ENCODE peak calls at places on chromosomes 13 and 19, in seven cellular contexts. One of them, this sample, is unnamed.

GRCh38 chr19:29367701-29368306 is 154.9 kb upstream of the UQCRFS1 start:
- DNase-seq in activated CD4-positive, alpha-beta T cell treated with anti-CD3 and anti-CD28 coated beads for 36 hours: no peak
- DNase-seq in effector CD4-positive, alpha-beta T cell: no peak
- DNase-seq in stimulated activated CD4-positive, alpha-beta T cell treated with anti-CD3 and anti-CD28 coated beads, Interleukin-1b, Interleukin-23, amount 100 ng/mL, for 1 hour: no peak
- DNase-seq in A549: no peak
- DNase-seq in Daoy: no peak
- DNase-seq in B cell: no peak
- DNase-seq in this sample: no peak

GRCh38 chr19:48962029-48962848 is 2.9 kb upstream of the FTL start:
- DNase-seq in activated CD4-positive, alpha-beta T cell treated with anti-CD3 and anti-CD28 coated beads for 36 hours: peak
- DNase-seq in effector CD4-positive, alpha-beta T cell: no peak
- DNase-seq in stimulated activated CD4-positive, alpha-beta T cell treated with anti-CD3 and anti-CD28 coated beads, Interleukin-1b, Interleukin-23, amount 100 ng/mL, for 1 hour: no peak
- DNase-seq in A549: peak
- DNase-seq in Daoy: peak
- DNase-seq in B cell: peak
- DNase-seq in this sample: no peak

GRCh38 chr19:48636859-48637448 is at the start of gene DBP:
- DNase-seq in activated CD4-positive, alpha-beta T cell treated with anti-CD3 and anti-CD28 coated beads for 36 hours: peak
- DNase-seq in effector CD4-positive, alpha-beta T cell: peak
- DNase-seq in stimulated activated CD4-positive, alpha-beta T cell treated with anti-CD3 and anti-CD28 coated beads, Interleukin-1b, Interleukin-23, amount 100 ng/mL, for 1 hour: no peak
- DNase-seq in A549: peak
- DNase-seq in Daoy: peak
- DNase-seq in B cell: peak
- DNase-seq in this sample: no peak

GRCh38 chr19:44792286-44792685 is 14.6 kb downstream of the CBLC start:
- DNase-seq in activated CD4-positive, alpha-beta T cell treated with anti-CD3 and anti-CD28 coated beads for 36 hours: no peak
- DNase-seq in effector CD4-positive, alpha-beta T cell: no peak
- DNase-seq in stimulated activated CD4-positive, alpha-beta T cell treated with anti-CD3 and anti-CD28 coated beads, Interleukin-1b, Interleukin-23, amount 100 ng/mL, for 1 hour: no peak
- DNase-seq in A549: no peak
- DNase-seq in Daoy: no peak
- DNase-seq in B cell: no peak
- DNase-seq in this sample: no peak

GRCh38 chr19:45297674-45298073 is 25.0 kb downstream of the CKM start:
- DNase-seq in activated CD4-positive, alpha-beta T cell treated with anti-CD3 and anti-CD28 coated beads for 36 hours: no peak
- DNase-seq in effector CD4-positive, alpha-beta T cell: no peak
- DNase-seq in stimulated activated CD4-positive, alpha-beta T cell treated with anti-CD3 and anti-CD28 coated beads, Interleukin-1b, Interleukin-23, amount 100 ng/mL, for 1 hour: no peak
- DNase-seq in A549: no peak
- DNase-seq in Daoy: no peak
- DNase-seq in B cell: no peak
- DNase-seq in this sample: no peak

GRCh38 chr19:30338878-30339623 is 33.1 kb upstream of the ZNF536 start:
- DNase-seq in activated CD4-positive, alpha-beta T cell treated with anti-CD3 and anti-CD28 coated beads for 36 hours: no peak
- DNase-seq in effector CD4-positive, alpha-beta T cell: no peak
- DNase-seq in stimulated activated CD4-positive, alpha-beta T cell treated with anti-CD3 and anti-CD28 coated beads, Interleukin-1b, Interleukin-23, amount 100 ng/mL, for 1 hour: no peak
- DNase-seq in A549: no peak
- DNase-seq in Daoy: no peak
- DNase-seq in B cell: no peak
- DNase-seq in this sample: no peak

GRCh38 chr13:43652751-43653150 is 134.0 kb downstream of the ENOX1 start:
- DNase-seq in activated CD4-positive, alpha-beta T cell treated with anti-CD3 and anti-CD28 coated beads for 36 hours: no peak
- DNase-seq in effector CD4-positive, alpha-beta T cell: no peak
- DNase-seq in stimulated activated CD4-positive, alpha-beta T cell treated with anti-CD3 and anti-CD28 coated beads, Interleukin-1b, Interleukin-23, amount 100 ng/mL, for 1 hour: no peak
- DNase-seq in A549: no peak
- DNase-seq in Daoy: no peak
- DNase-seq in B cell: no peak
- DNase-seq in this sample: no peak

GRCh38 chr19:591099-591958 is 1.6 kb downstream of the HCN2 start:
- DNase-seq in activated CD4-positive, alpha-beta T cell treated with anti-CD3 and anti-CD28 coated beads for 36 hours: no peak
- DNase-seq in effector CD4-positive, alpha-beta T cell: no peak
- DNase-seq in stimulated activated CD4-positive, alpha-beta T cell treated with anti-CD3 and anti-CD28 coated beads, Interleukin-1b, Interleukin-23, amount 100 ng/mL, for 1 hour: no peak
- DNase-seq in A549: no peak
- DNase-seq in Daoy: peak
- DNase-seq in B cell: no peak
- DNase-seq in this sample: no peak

GRCh38 chr13:52459668-52460067 is 4.4 kb downstream of the CKAP2 start:
- DNase-seq in activated CD4-positive, alpha-beta T cell treated with anti-CD3 and anti-CD28 coated beads for 36 hours: no peak
- DNase-seq in effector CD4-positive, alpha-beta T cell: no peak
- DNase-seq in stimulated activated CD4-positive, alpha-beta T cell treated with anti-CD3 and anti-CD28 coated beads, Interleukin-1b, Interleukin-23, amount 100 ng/mL, for 1 hour: no peak
- DNase-seq in A549: no peak
- DNase-seq in Daoy: peak
- DNase-seq in B cell: no peak
- DNase-seq in this sample: no peak

GRCh38 chr19:48807590-48808308 is 3.1 kb downstream of the BCAT2 start:
- DNase-seq in activated CD4-positive, alpha-beta T cell treated with anti-CD3 and anti-CD28 coated beads for 36 hours: no peak
- DNase-seq in effector CD4-positive, alpha-beta T cell: no peak
- DNase-seq in stimulated activated CD4-positive, alpha-beta T cell treated with anti-CD3 and anti-CD28 coated beads, Interleukin-1b, Interleukin-23, amount 100 ng/mL, for 1 hour: no peak
- DNase-seq in A549: no peak
- DNase-seq in Daoy: no peak
- DNase-seq in B cell: no peak
- DNase-seq in this sample: no peak

GRCh38 chr13:95547531-95548167 is 4.9 kb upstream of the CLDN10 start:
- DNase-seq in activated CD4-positive, alpha-beta T cell treated with anti-CD3 and anti-CD28 coated beads for 36 hours: no peak
- DNase-seq in effector CD4-positive, alpha-beta T cell: no peak
- DNase-seq in stimulated activated CD4-positive, alpha-beta T cell treated with anti-CD3 and anti-CD28 coated beads, Interleukin-1b, Interleukin-23, amount 100 ng/mL, for 1 hour: no peak
- DNase-seq in A549: no peak
- DNase-seq in Daoy: no peak
- DNase-seq in B cell: no peak
- DNase-seq in this sample: no peak

GRCh38 chr13:95553271-95553588 is 710 bp downstream of the CLDN10 start:
- DNase-seq in activated CD4-positive, alpha-beta T cell treated with anti-CD3 and anti-CD28 coated beads for 36 hours: no peak
- DNase-seq in effector CD4-positive, alpha-beta T cell: no peak
- DNase-seq in stimulated activated CD4-positive, alpha-beta T cell treated with anti-CD3 and anti-CD28 coated beads, Interleukin-1b, Interleukin-23, amount 100 ng/mL, for 1 hour: no peak
- DNase-seq in A549: no peak
- DNase-seq in Daoy: no peak
- DNase-seq in B cell: no peak
- DNase-seq in this sample: no peak

GRCh38 chr19:35395762-35396199 is 24.9 kb downstream of the GPR42 start:
- DNase-seq in activated CD4-positive, alpha-beta T cell treated with anti-CD3 and anti-CD28 coated beads for 36 hours: no peak
- DNase-seq in effector CD4-positive, alpha-beta T cell: no peak
- DNase-seq in stimulated activated CD4-positive, alpha-beta T cell treated with anti-CD3 and anti-CD28 coated beads, Interleukin-1b, Interleukin-23, amount 100 ng/mL, for 1 hour: no peak
- DNase-seq in A549: no peak
- DNase-seq in Daoy: no peak
- DNase-seq in B cell: no peak
- DNase-seq in this sample: no peak

GRCh38 chr19:926595-927043 is 784 bp downstream of the ARID3A start:
- DNase-seq in activated CD4-positive, alpha-beta T cell treated with anti-CD3 and anti-CD28 coated beads for 36 hours: peak
- DNase-seq in effector CD4-positive, alpha-beta T cell: no peak
- DNase-seq in stimulated activated CD4-positive, alpha-beta T cell treated with anti-CD3 and anti-CD28 coated beads, Interleukin-1b, Interleukin-23, amount 100 ng/mL, for 1 hour: no peak
- DNase-seq in A549: no peak
- DNase-seq in Daoy: peak
- DNase-seq in B cell: peak
- DNase-seq in this sample: no peak

GRCh38 chr19:47190167-47190727 is 40.8 kb downstream of the BBC3 start:
- DNase-seq in activated CD4-positive, alpha-beta T cell treated with anti-CD3 and anti-CD28 coated beads for 36 hours: peak
- DNase-seq in effector CD4-positive, alpha-beta T cell: peak
- DNase-seq in stimulated activated CD4-positive, alpha-beta T cell treated with anti-CD3 and anti-CD28 coated beads, Interleukin-1b, Interleukin-23, amount 100 ng/mL, for 1 hour: peak
- DNase-seq in A549: peak
- DNase-seq in Daoy: peak
- DNase-seq in B cell: no peak
- DNase-seq in this sample: peak

GRCh38 chr19:45275370-45275971 is 24.4 kb downstream of the MARK4 start:
- DNase-seq in activated CD4-positive, alpha-beta T cell treated with anti-CD3 and anti-CD28 coated beads for 36 hours: no peak
- DNase-seq in effector CD4-positive, alpha-beta T cell: no peak
- DNase-seq in stimulated activated CD4-positive, alpha-beta T cell treated with anti-CD3 and anti-CD28 coated beads, Interleukin-1b, Interleukin-23, amount 100 ng/mL, for 1 hour: no peak
- DNase-seq in A549: no peak
- DNase-seq in Daoy: peak
- DNase-seq in B cell: no peak
- DNase-seq in this sample: no peak

GRCh38 chr13:67223024-67223423 is 7.1 kb downstream of the PCDH9 start:
- DNase-seq in activated CD4-positive, alpha-beta T cell treated with anti-CD3 and anti-CD28 coated beads for 36 hours: no peak
- DNase-seq in effector CD4-positive, alpha-beta T cell: no peak
- DNase-seq in stimulated activated CD4-positive, alpha-beta T cell treated with anti-CD3 and anti-CD28 coated beads, Interleukin-1b, Interleukin-23, amount 100 ng/mL, for 1 hour: no peak
- DNase-seq in A549: no peak
- DNase-seq in Daoy: no peak
- DNase-seq in B cell: no peak
- DNase-seq in this sample: no peak

GRCh38 chr19:4929186-4929585 is 19.9 kb downstream of the UHRF1 start:
- DNase-seq in activated CD4-positive, alpha-beta T cell treated with anti-CD3 and anti-CD28 coated beads for 36 hours: no peak
- DNase-seq in effector CD4-positive, alpha-beta T cell: no peak
- DNase-seq in stimulated activated CD4-positive, alpha-beta T cell treated with anti-CD3 and anti-CD28 coated beads, Interleukin-1b, Interleukin-23, amount 100 ng/mL, for 1 hour: no peak
- DNase-seq in A549: no peak
- DNase-seq in Daoy: peak
- DNase-seq in B cell: no peak
- DNase-seq in this sample: no peak

GRCh38 chr19:10981496-10981895 is 20.7 kb downstream of the SMARCA4 start:
- DNase-seq in activated CD4-positive, alpha-beta T cell treated with anti-CD3 and anti-CD28 coated beads for 36 hours: no peak
- DNase-seq in effector CD4-positive, alpha-beta T cell: no peak
- DNase-seq in stimulated activated CD4-positive, alpha-beta T cell treated with anti-CD3 and anti-CD28 coated beads, Interleukin-1b, Interleukin-23, amount 100 ng/mL, for 1 hour: no peak
- DNase-seq in A549: no peak
- DNase-seq in Daoy: peak
- DNase-seq in B cell: no peak
- DNase-seq in this sample: no peak

This sample was measured in T-helper 2 cell.